ENCODE peak calls at places on chromosomes 3 and 15, in ten cellular contexts. One of them, this sample, is unnamed.

GRCh38 chr15:48358229-48358641 is 27.0 kb downstream of the DUT start:
- DNase-seq in WERI-Rb-1: no peak
- DNase-seq in stimulated activated naive B cell treated with anti-CD40 and anti-IgM and Interleukin-4, amounts not matched to agents 10 μg/mL and 1 μg/mL and 100 μg/mL, for 72 hours: no peak
- DNase-seq in sciatic nerve: no peak
- DNase-seq in adipocyte: peak
- DNase-seq in SK-N-SH: peak
- DNase-seq in cardiac septum: no peak
- DNase-seq in NCI-H1105 treated with DMSO at 0.1 percent for 48 hours: peak
- DNase-seq in activated CD4-positive, alpha-beta T cell treated with anti-CD3 and anti-CD28 coated beads, Interleukin-2, amount 10 ng/mL, durations not matched to agents 7 days and 5 days: no peak
- DNase-seq in Ammon's horn: peak
- DNase-seq in this sample: peak

GRCh38 chr3:126394179-126394976 is at the start of gene CFAP100:
- DNase-seq in WERI-Rb-1: peak
- DNase-seq in stimulated activated naive B cell treated with anti-CD40 and anti-IgM and Interleukin-4, amounts not matched to agents 10 μg/mL and 1 μg/mL and 100 μg/mL, for 72 hours: no peak
- DNase-seq in sciatic nerve: peak
- DNase-seq in adipocyte: peak
- DNase-seq in SK-N-SH: no peak
- DNase-seq in cardiac septum: no peak
- DNase-seq in NCI-H1105 treated with DMSO at 0.1 percent for 48 hours: peak
- DNase-seq in activated CD4-positive, alpha-beta T cell treated with anti-CD3 and anti-CD28 coated beads, Interleukin-2, amount 10 ng/mL, durations not matched to agents 7 days and 5 days: no peak
- DNase-seq in Ammon's horn: peak
- DNase-seq in this sample: peak

GRCh38 chr3:166263460-166263859 is 426.2 kb upstream of the BCHE start:
- DNase-seq in WERI-Rb-1: no peak
- DNase-seq in stimulated activated naive B cell treated with anti-CD40 and anti-IgM and Interleukin-4, amounts not matched to agents 10 μg/mL and 1 μg/mL and 100 μg/mL, for 72 hours: no peak
- DNase-seq in sciatic nerve: no peak
- DNase-seq in adipocyte: no peak
- DNase-seq in SK-N-SH: no peak
- DNase-seq in cardiac septum: no peak
- DNase-seq in NCI-H1105 treated with DMSO at 0.1 percent for 48 hours: no peak
- DNase-seq in activated CD4-positive, alpha-beta T cell treated with anti-CD3 and anti-CD28 coated beads, Interleukin-2, amount 10 ng/mL, durations not matched to agents 7 days and 5 days: no peak
- DNase-seq in Ammon's horn: no peak
- DNase-seq in this sample: no peak

GRCh38 chr3:90054306-90054705 is 946.9 kb downstream of the EPHA3 start:
- DNase-seq in WERI-Rb-1: no peak
- DNase-seq in stimulated activated naive B cell treated with anti-CD40 and anti-IgM and Interleukin-4, amounts not matched to agents 10 μg/mL and 1 μg/mL and 100 μg/mL, for 72 hours: no peak
- DNase-seq in sciatic nerve: no peak
- DNase-seq in adipocyte: peak
- DNase-seq in SK-N-SH: no peak
- DNase-seq in cardiac septum: no peak
- DNase-seq in NCI-H1105 treated with DMSO at 0.1 percent for 48 hours: no peak
- DNase-seq in activated CD4-positive, alpha-beta T cell treated with anti-CD3 and anti-CD28 coated beads, Interleukin-2, amount 10 ng/mL, durations not matched to agents 7 days and 5 days: no peak
- DNase-seq in Ammon's horn: no peak
- DNase-seq in this sample: no peak

GRCh38 chr15:29938701-29939340 is 116.6 kb upstream of the TJP1 start:
- DNase-seq in WERI-Rb-1: no peak
- DNase-seq in stimulated activated naive B cell treated with anti-CD40 and anti-IgM and Interleukin-4, amounts not matched to agents 10 μg/mL and 1 μg/mL and 100 μg/mL, for 72 hours: no peak
- DNase-seq in sciatic nerve: no peak
- DNase-seq in adipocyte: no peak
- DNase-seq in SK-N-SH: no peak
- DNase-seq in cardiac septum: no peak
- DNase-seq in NCI-H1105 treated with DMSO at 0.1 percent for 48 hours: no peak
- DNase-seq in activated CD4-positive, alpha-beta T cell treated with anti-CD3 and anti-CD28 coated beads, Interleukin-2, amount 10 ng/mL, durations not matched to agents 7 days and 5 days: no peak
- DNase-seq in Ammon's horn: peak
- DNase-seq in this sample: no peak

GRCh38 chr3:30680789-30681188 is 74.4 kb downstream of the TGFBR2 start:
- DNase-seq in WERI-Rb-1: no peak
- DNase-seq in stimulated activated naive B cell treated with anti-CD40 and anti-IgM and Interleukin-4, amounts not matched to agents 10 μg/mL and 1 μg/mL and 100 μg/mL, for 72 hours: no peak
- DNase-seq in sciatic nerve: peak
- DNase-seq in adipocyte: no peak
- DNase-seq in SK-N-SH: peak
- DNase-seq in cardiac septum: no peak
- DNase-seq in NCI-H1105 treated with DMSO at 0.1 percent for 48 hours: no peak
- DNase-seq in activated CD4-positive, alpha-beta T cell treated with anti-CD3 and anti-CD28 coated beads, Interleukin-2, amount 10 ng/mL, durations not matched to agents 7 days and 5 days: no peak
- DNase-seq in Ammon's horn: peak
- DNase-seq in this sample: peak

GRCh38 chr15:98905981-98906711 is 101.4 kb downstream of the PGPEP1L start:
- DNase-seq in WERI-Rb-1: no peak
- DNase-seq in stimulated activated naive B cell treated with anti-CD40 and anti-IgM and Interleukin-4, amounts not matched to agents 10 μg/mL and 1 μg/mL and 100 μg/mL, for 72 hours: no peak
- DNase-seq in sciatic nerve: no peak
- DNase-seq in adipocyte: peak
- DNase-seq in SK-N-SH: no peak
- DNase-seq in cardiac septum: no peak
- DNase-seq in NCI-H1105 treated with DMSO at 0.1 percent for 48 hours: no peak
- DNase-seq in activated CD4-positive, alpha-beta T cell treated with anti-CD3 and anti-CD28 coated beads, Interleukin-2, amount 10 ng/mL, durations not matched to agents 7 days and 5 days: no peak
- DNase-seq in Ammon's horn: no peak
- DNase-seq in this sample: no peak

GRCh38 chr15:38398134-38398533 is 55.8 kb upstream of the FAM98B start:
- DNase-seq in WERI-Rb-1: no peak
- DNase-seq in stimulated activated naive B cell treated with anti-CD40 and anti-IgM and Interleukin-4, amounts not matched to agents 10 μg/mL and 1 μg/mL and 100 μg/mL, for 72 hours: no peak
- DNase-seq in sciatic nerve: no peak
- DNase-seq in adipocyte: peak
- DNase-seq in SK-N-SH: no peak
- DNase-seq in cardiac septum: no peak
- DNase-seq in NCI-H1105 treated with DMSO at 0.1 percent for 48 hours: no peak
- DNase-seq in activated CD4-positive, alpha-beta T cell treated with anti-CD3 and anti-CD28 coated beads, Interleukin-2, amount 10 ng/mL, durations not matched to agents 7 days and 5 days: no peak
- DNase-seq in Ammon's horn: no peak
- DNase-seq in this sample: no peak

GRCh38 chr15:48021336-48022086 is 99.3 kb upstream of the SLC24A5 start:
- DNase-seq in WERI-Rb-1: no peak
- DNase-seq in stimulated activated naive B cell treated with anti-CD40 and anti-IgM and Interleukin-4, amounts not matched to agents 10 μg/mL and 1 μg/mL and 100 μg/mL, for 72 hours: no peak
- DNase-seq in sciatic nerve: no peak
- DNase-seq in adipocyte: no peak
- DNase-seq in SK-N-SH: no peak
- DNase-seq in cardiac septum: no peak
- DNase-seq in NCI-H1105 treated with DMSO at 0.1 percent for 48 hours: no peak
- DNase-seq in activated CD4-positive, alpha-beta T cell treated with anti-CD3 and anti-CD28 coated beads, Interleukin-2, amount 10 ng/mL, durations not matched to agents 7 days and 5 days: no peak
- DNase-seq in Ammon's horn: no peak
- DNase-seq in this sample: no peak

GRCh38 chr15:76337739-76338554 is 1.4 kb downstream of the ISL2 start:
- DNase-seq in WERI-Rb-1: peak
- DNase-seq in stimulated activated naive B cell treated with anti-CD40 and anti-IgM and Interleukin-4, amounts not matched to agents 10 μg/mL and 1 μg/mL and 100 μg/mL, for 72 hours: no peak
- DNase-seq in sciatic nerve: no peak
- DNase-seq in adipocyte: no peak
- DNase-seq in SK-N-SH: peak
- DNase-seq in cardiac septum: no peak
- DNase-seq in NCI-H1105 treated with DMSO at 0.1 percent for 48 hours: no peak
- DNase-seq in activated CD4-positive, alpha-beta T cell treated with anti-CD3 and anti-CD28 coated beads, Interleukin-2, amount 10 ng/mL, durations not matched to agents 7 days and 5 days: no peak
- DNase-seq in Ammon's horn: no peak
- DNase-seq in this sample: no peak

GRCh38 chr3:110686691-110687090 is 384.9 kb upstream of the NECTIN3 start:
- DNase-seq in WERI-Rb-1: no peak
- DNase-seq in stimulated activated naive B cell treated with anti-CD40 and anti-IgM and Interleukin-4, amounts not matched to agents 10 μg/mL and 1 μg/mL and 100 μg/mL, for 72 hours: no peak
- DNase-seq in sciatic nerve: no peak
- DNase-seq in adipocyte: peak
- DNase-seq in SK-N-SH: no peak
- DNase-seq in cardiac septum: no peak
- DNase-seq in NCI-H1105 treated with DMSO at 0.1 percent for 48 hours: peak
- DNase-seq in activated CD4-positive, alpha-beta T cell treated with anti-CD3 and anti-CD28 coated beads, Interleukin-2, amount 10 ng/mL, durations not matched to agents 7 days and 5 days: no peak
- DNase-seq in Ammon's horn: no peak
- DNase-seq in this sample: no peak

GRCh38 chr15:48414015-48414414 is 82.8 kb downstream of the DUT start:
- DNase-seq in WERI-Rb-1: no peak
- DNase-seq in stimulated activated naive B cell treated with anti-CD40 and anti-IgM and Interleukin-4, amounts not matched to agents 10 μg/mL and 1 μg/mL and 100 μg/mL, for 72 hours: no peak
- DNase-seq in sciatic nerve: no peak
- DNase-seq in adipocyte: peak
- DNase-seq in SK-N-SH: no peak
- DNase-seq in cardiac septum: no peak
- DNase-seq in NCI-H1105 treated with DMSO at 0.1 percent for 48 hours: no peak
- DNase-seq in activated CD4-positive, alpha-beta T cell treated with anti-CD3 and anti-CD28 coated beads, Interleukin-2, amount 10 ng/mL, durations not matched to agents 7 days and 5 days: no peak
- DNase-seq in Ammon's horn: no peak
- DNase-seq in this sample: no peak

GRCh38 chr3:138114988-138115971 is at the start of gene DZIP1L:
- DNase-seq in WERI-Rb-1: peak
- DNase-seq in stimulated activated naive B cell treated with anti-CD40 and anti-IgM and Interleukin-4, amounts not matched to agents 10 μg/mL and 1 μg/mL and 100 μg/mL, for 72 hours: peak
- DNase-seq in sciatic nerve: peak
- DNase-seq in adipocyte: peak
- DNase-seq in SK-N-SH: peak
- DNase-seq in cardiac septum: peak
- DNase-seq in NCI-H1105 treated with DMSO at 0.1 percent for 48 hours: peak
- DNase-seq in activated CD4-positive, alpha-beta T cell treated with anti-CD3 and anti-CD28 coated beads, Interleukin-2, amount 10 ng/mL, durations not matched to agents 7 days and 5 days: peak
- DNase-seq in Ammon's horn: peak
- DNase-seq in this sample: no peak

GRCh38 chr3:33884204-33884561 is 85.8 kb downstream of the PDCD6IP start:
- DNase-seq in WERI-Rb-1: peak
- DNase-seq in stimulated activated naive B cell treated with anti-CD40 and anti-IgM and Interleukin-4, amounts not matched to agents 10 μg/mL and 1 μg/mL and 100 μg/mL, for 72 hours: no peak
- DNase-seq in sciatic nerve: no peak
- DNase-seq in adipocyte: peak
- DNase-seq in SK-N-SH: no peak
- DNase-seq in cardiac septum: no peak
- DNase-seq in NCI-H1105 treated with DMSO at 0.1 percent for 48 hours: no peak
- DNase-seq in activated CD4-positive, alpha-beta T cell treated with anti-CD3 and anti-CD28 coated beads, Interleukin-2, amount 10 ng/mL, durations not matched to agents 7 days and 5 days: no peak
- DNase-seq in Ammon's horn: no peak
- DNase-seq in this sample: no peak

GRCh38 chr3:146747928-146748327 is 142.8 kb upstream of the PLSCR5 start:
- DNase-seq in WERI-Rb-1: no peak
- DNase-seq in stimulated activated naive B cell treated with anti-CD40 and anti-IgM and Interleukin-4, amounts not matched to agents 10 μg/mL and 1 μg/mL and 100 μg/mL, for 72 hours: no peak
- DNase-seq in sciatic nerve: no peak
- DNase-seq in adipocyte: peak
- DNase-seq in SK-N-SH: no peak
- DNase-seq in cardiac septum: no peak
- DNase-seq in NCI-H1105 treated with DMSO at 0.1 percent for 48 hours: peak
- DNase-seq in activated CD4-positive, alpha-beta T cell treated with anti-CD3 and anti-CD28 coated beads, Interleukin-2, amount 10 ng/mL, durations not matched to agents 7 days and 5 days: no peak
- DNase-seq in Ammon's horn: peak
- DNase-seq in this sample: peak

GRCh38 chr3:89358281-89358680 is 250.9 kb downstream of the EPHA3 start:
- DNase-seq in WERI-Rb-1: no peak
- DNase-seq in stimulated activated naive B cell treated with anti-CD40 and anti-IgM and Interleukin-4, amounts not matched to agents 10 μg/mL and 1 μg/mL and 100 μg/mL, for 72 hours: no peak
- DNase-seq in sciatic nerve: no peak
- DNase-seq in adipocyte: no peak
- DNase-seq in SK-N-SH: no peak
- DNase-seq in cardiac septum: no peak
- DNase-seq in NCI-H1105 treated with DMSO at 0.1 percent for 48 hours: no peak
- DNase-seq in activated CD4-positive, alpha-beta T cell treated with anti-CD3 and anti-CD28 coated beads, Interleukin-2, amount 10 ng/mL, durations not matched to agents 7 days and 5 days: no peak
- DNase-seq in Ammon's horn: no peak
- DNase-seq in this sample: no peak

GRCh38 chr3:171459130-171459941 is 869 bp downstream of the TNIK start:
- DNase-seq in WERI-Rb-1: peak
- DNase-seq in stimulated activated naive B cell treated with anti-CD40 and anti-IgM and Interleukin-4, amounts not matched to agents 10 μg/mL and 1 μg/mL and 100 μg/mL, for 72 hours: peak
- DNase-seq in sciatic nerve: peak
- DNase-seq in adipocyte: peak
- DNase-seq in SK-N-SH: peak
- DNase-seq in cardiac septum: no peak
- DNase-seq in NCI-H1105 treated with DMSO at 0.1 percent for 48 hours: peak
- DNase-seq in activated CD4-positive, alpha-beta T cell treated with anti-CD3 and anti-CD28 coated beads, Interleukin-2, amount 10 ng/mL, durations not matched to agents 7 days and 5 days: peak
- DNase-seq in Ammon's horn: peak
- DNase-seq in this sample: peak

GRCh38 chr3:52784021-52784621 is 6.7 kb downstream of the ITIH1 start:
- DNase-seq in WERI-Rb-1: no peak
- DNase-seq in stimulated activated naive B cell treated with anti-CD40 and anti-IgM and Interleukin-4, amounts not matched to agents 10 μg/mL and 1 μg/mL and 100 μg/mL, for 72 hours: no peak
- DNase-seq in sciatic nerve: peak
- DNase-seq in adipocyte: no peak
- DNase-seq in SK-N-SH: no peak
- DNase-seq in cardiac septum: peak
- DNase-seq in NCI-H1105 treated with DMSO at 0.1 percent for 48 hours: no peak
- DNase-seq in activated CD4-positive, alpha-beta T cell treated with anti-CD3 and anti-CD28 coated beads, Interleukin-2, amount 10 ng/mL, durations not matched to agents 7 days and 5 days: no peak
- DNase-seq in Ammon's horn: no peak
- DNase-seq in this sample: no peak

GRCh38 chr15:60840306-60840702 is 361.4 kb upstream of the ICE2 start:
- DNase-seq in WERI-Rb-1: no peak
- DNase-seq in stimulated activated naive B cell treated with anti-CD40 and anti-IgM and Interleukin-4, amounts not matched to agents 10 μg/mL and 1 μg/mL and 100 μg/mL, for 72 hours: no peak
- DNase-seq in sciatic nerve: no peak
- DNase-seq in adipocyte: no peak
- DNase-seq in SK-N-SH: no peak
- DNase-seq in cardiac septum: no peak
- DNase-seq in NCI-H1105 treated with DMSO at 0.1 percent for 48 hours: no peak
- DNase-seq in activated CD4-positive, alpha-beta T cell treated with anti-CD3 and anti-CD28 coated beads, Interleukin-2, amount 10 ng/mL, durations not matched to agents 7 days and 5 days: no peak
- DNase-seq in Ammon's horn: no peak
- DNase-seq in this sample: no peak

GRCh38 chr3:126960604-126960995 is 22.3 kb upstream of the PLXNA1 start:
- DNase-seq in WERI-Rb-1: no peak
- DNase-seq in stimulated activated naive B cell treated with anti-CD40 and anti-IgM and Interleukin-4, amounts not matched to agents 10 μg/mL and 1 μg/mL and 100 μg/mL, for 72 hours: no peak
- DNase-seq in sciatic nerve: peak
- DNase-seq in adipocyte: no peak
- DNase-seq in SK-N-SH: no peak
- DNase-seq in cardiac septum: no peak
- DNase-seq in NCI-H1105 treated with DMSO at 0.1 percent for 48 hours: no peak
- DNase-seq in activated CD4-positive, alpha-beta T cell treated with anti-CD3 and anti-CD28 coated beads, Interleukin-2, amount 10 ng/mL, durations not matched to agents 7 days and 5 days: no peak
- DNase-seq in Ammon's horn: peak
- DNase-seq in this sample: no peak

GRCh38 chr3:182789371-182789770 is 3.9 kb upstream of the ATP11B start:
- DNase-seq in WERI-Rb-1: no peak
- DNase-seq in stimulated activated naive B cell treated with anti-CD40 and anti-IgM and Interleukin-4, amounts not matched to agents 10 μg/mL and 1 μg/mL and 100 μg/mL, for 72 hours: no peak
- DNase-seq in sciatic nerve: no peak
- DNase-seq in adipocyte: peak
- DNase-seq in SK-N-SH: no peak
- DNase-seq in cardiac septum: no peak
- DNase-seq in NCI-H1105 treated with DMSO at 0.1 percent for 48 hours: no peak
- DNase-seq in activated CD4-positive, alpha-beta T cell treated with anti-CD3 and anti-CD28 coated beads, Interleukin-2, amount 10 ng/mL, durations not matched to agents 7 days and 5 days: no peak
- DNase-seq in Ammon's horn: no peak
- DNase-seq in this sample: no peak

GRCh38 chr15:64979252-64979710 is 10.4 kb downstream of the SPG21 start:
- DNase-seq in WERI-Rb-1: no peak
- DNase-seq in stimulated activated naive B cell treated with anti-CD40 and anti-IgM and Interleukin-4, amounts not matched to agents 10 μg/mL and 1 μg/mL and 100 μg/mL, for 72 hours: no peak
- DNase-seq in sciatic nerve: no peak
- DNase-seq in adipocyte: no peak
- DNase-seq in SK-N-SH: no peak
- DNase-seq in cardiac septum: no peak
- DNase-seq in NCI-H1105 treated with DMSO at 0.1 percent for 48 hours: no peak
- DNase-seq in activated CD4-positive, alpha-beta T cell treated with anti-CD3 and anti-CD28 coated beads, Interleukin-2, amount 10 ng/mL, durations not matched to agents 7 days and 5 days: no peak
- DNase-seq in Ammon's horn: peak
- DNase-seq in this sample: peak

GRCh38 chr3:195238626-195239118 is 32.3 kb downstream of the XXYLT1 start:
- DNase-seq in WERI-Rb-1: no peak
- DNase-seq in stimulated activated naive B cell treated with anti-CD40 and anti-IgM and Interleukin-4, amounts not matched to agents 10 μg/mL and 1 μg/mL and 100 μg/mL, for 72 hours: no peak
- DNase-seq in sciatic nerve: no peak
- DNase-seq in adipocyte: peak
- DNase-seq in SK-N-SH: no peak
- DNase-seq in cardiac septum: no peak
- DNase-seq in NCI-H1105 treated with DMSO at 0.1 percent for 48 hours: no peak
- DNase-seq in activated CD4-positive, alpha-beta T cell treated with anti-CD3 and anti-CD28 coated beads, Interleukin-2, amount 10 ng/mL, durations not matched to agents 7 days and 5 days: no peak
- DNase-seq in Ammon's horn: peak
- DNase-seq in this sample: no peak

GRCh38 chr3:109973733-109974132 is 636.4 kb upstream of the DPPA4 start:
- DNase-seq in WERI-Rb-1: no peak
- DNase-seq in stimulated activated naive B cell treated with anti-CD40 and anti-IgM and Interleukin-4, amounts not matched to agents 10 μg/mL and 1 μg/mL and 100 μg/mL, for 72 hours: no peak
- DNase-seq in sciatic nerve: no peak
- DNase-seq in adipocyte: peak
- DNase-seq in SK-N-SH: no peak
- DNase-seq in cardiac septum: no peak
- DNase-seq in NCI-H1105 treated with DMSO at 0.1 percent for 48 hours: no peak
- DNase-seq in activated CD4-positive, alpha-beta T cell treated with anti-CD3 and anti-CD28 coated beads, Interleukin-2, amount 10 ng/mL, durations not matched to agents 7 days and 5 days: no peak
- DNase-seq in Ammon's horn: no peak
- DNase-seq in this sample: no peak

GRCh38 chr15:47736123-47736786 is 18.9 kb downstream of the SEMA6D start:
- DNase-seq in WERI-Rb-1: no peak
- DNase-seq in stimulated activated naive B cell treated with anti-CD40 and anti-IgM and Interleukin-4, amounts not matched to agents 10 μg/mL and 1 μg/mL and 100 μg/mL, for 72 hours: no peak
- DNase-seq in sciatic nerve: no peak
- DNase-seq in adipocyte: no peak
- DNase-seq in SK-N-SH: peak
- DNase-seq in cardiac septum: no peak
- DNase-seq in NCI-H1105 treated with DMSO at 0.1 percent for 48 hours: no peak
- DNase-seq in activated CD4-positive, alpha-beta T cell treated with anti-CD3 and anti-CD28 coated beads, Interleukin-2, amount 10 ng/mL, durations not matched to agents 7 days and 5 days: no peak
- DNase-seq in Ammon's horn: no peak
- DNase-seq in this sample: no peak

GRCh38 chr15:78108300-78109084 is 16.1 kb downstream of the SH2D7 start:
- DNase-seq in WERI-Rb-1: peak
- DNase-seq in stimulated activated naive B cell treated with anti-CD40 and anti-IgM and Interleukin-4, amounts not matched to agents 10 μg/mL and 1 μg/mL and 100 μg/mL, for 72 hours: peak
- DNase-seq in sciatic nerve: peak
- DNase-seq in adipocyte: peak
- DNase-seq in SK-N-SH: peak
- DNase-seq in cardiac septum: peak
- DNase-seq in NCI-H1105 treated with DMSO at 0.1 percent for 48 hours: peak
- DNase-seq in activated CD4-positive, alpha-beta T cell treated with anti-CD3 and anti-CD28 coated beads, Interleukin-2, amount 10 ng/mL, durations not matched to agents 7 days and 5 days: peak
- DNase-seq in Ammon's horn: peak
- DNase-seq in this sample: peak

GRCh38 chr3:39463269-39463668 is 4.2 kb upstream of the MOBP start:
- DNase-seq in WERI-Rb-1: no peak
- DNase-seq in stimulated activated naive B cell treated with anti-CD40 and anti-IgM and Interleukin-4, amounts not matched to agents 10 μg/mL and 1 μg/mL and 100 μg/mL, for 72 hours: no peak
- DNase-seq in sciatic nerve: no peak
- DNase-seq in adipocyte: peak
- DNase-seq in SK-N-SH: no peak
- DNase-seq in cardiac septum: no peak
- DNase-seq in NCI-H1105 treated with DMSO at 0.1 percent for 48 hours: no peak
- DNase-seq in activated CD4-positive, alpha-beta T cell treated with anti-CD3 and anti-CD28 coated beads, Interleukin-2, amount 10 ng/mL, durations not matched to agents 7 days and 5 days: no peak
- DNase-seq in Ammon's horn: no peak
- DNase-seq in this sample: no peak

GRCh38 chr3:12793701-12794100 is 2.8 kb upstream of the CAND2 start:
- DNase-seq in WERI-Rb-1: no peak
- DNase-seq in stimulated activated naive B cell treated with anti-CD40 and anti-IgM and Interleukin-4, amounts not matched to agents 10 μg/mL and 1 μg/mL and 100 μg/mL, for 72 hours: no peak
- DNase-seq in sciatic nerve: no peak
- DNase-seq in adipocyte: no peak
- DNase-seq in SK-N-SH: no peak
- DNase-seq in cardiac septum: no peak
- DNase-seq in NCI-H1105 treated with DMSO at 0.1 percent for 48 hours: no peak
- DNase-seq in activated CD4-positive, alpha-beta T cell treated with anti-CD3 and anti-CD28 coated beads, Interleukin-2, amount 10 ng/mL, durations not matched to agents 7 days and 5 days: no peak
- DNase-seq in Ammon's horn: no peak
- DNase-seq in this sample: no peak

This sample was measured in putamen.